ENCODE peak calls at places on chromosomes 6 and 20, in five cellular contexts. A, V, S, B and Z are unnamed samples.

GRCh38 chr20:57595041-57596030 is 24.9 kb downstream of the ZBP1 start:
- DNase-seq in A (no peak), V (no peak), S (no peak), B (no peak), Z (no peak)

GRCh38 chr6:36514554-36515456 is 32.5 kb downstream of the STK38 start:
- DNase-seq in A (peak), V (no peak), S (no peak), B (no peak), Z (no peak)

GRCh38 chr6:170230520-170231390 is 60.1 kb downstream of the DLL1 start:
- DNase-seq in A (no peak), V (no peak), S (no peak), B (no peak), Z (no peak)

GRCh38 chr6:34570066-34570833 is 14.1 kb upstream of the SPDEF start:
- DNase-seq in A (peak), V (no peak), S (no peak), B (no peak), Z (no peak)

GRCh38 chr20:21450572-21450971 is 53.2 kb upstream of the NKX2-4 start:
- DNase-seq in A (no peak), V (peak), S (no peak), B (no peak), Z (no peak)

GRCh38 chr6:80939480-80939879 is 813.0 kb downstream of the TENT5A start:
- DNase-seq in A (no peak), V (no peak), S (no peak), B (no peak), Z (no peak)

GRCh38 chr6:153568601-153569000 is 437.5 kb upstream of the RGS17 start:
- DNase-seq in A (no peak), V (peak), S (no peak), B (no peak), Z (no peak)

GRCh38 chr20:48875914-48876240 is 45.6 kb upstream of the ARFGEF2 start:
- DNase-seq in A (no peak), V (no peak), S (peak), B (no peak), Z (no peak)

GRCh38 chr6:108796875-108797274 is 51.3 kb upstream of the ARMC2 start:
- DNase-seq in A (no peak), V (no peak), S (no peak), B (no peak), Z (no peak)

GRCh38 chr20:13765868-13766416 is 18.8 kb downstream of the ESF1 start:
- DNase-seq in A (no peak), V (no peak), S (no peak), B (no peak), Z (no peak)

DNA sequence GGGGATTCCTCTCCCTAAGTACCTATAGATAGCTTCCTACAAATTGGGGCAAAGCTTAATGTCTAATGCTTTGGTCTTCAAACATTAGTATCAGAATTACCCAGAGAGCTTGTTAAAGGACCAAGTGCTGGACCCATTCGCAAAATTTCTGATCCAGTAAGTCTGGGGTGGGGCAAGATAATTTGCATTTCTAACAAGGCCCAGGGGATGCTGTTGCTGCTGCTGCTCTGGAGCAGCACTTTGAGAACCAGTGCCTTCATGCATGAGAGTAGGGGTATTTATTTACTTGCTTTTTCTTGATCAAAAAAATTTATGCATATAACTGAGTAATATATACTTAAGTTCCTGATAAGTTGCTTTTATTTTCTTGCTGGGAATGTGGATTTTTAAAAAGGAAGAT is 24.5 kb upstream of the COL19A1 start:
- DNase-seq in A (no peak), V (no peak), S (no peak), B (no peak), Z (no peak)
- H3K4me3 ChIP-seq in A (no peak), V (no peak), S (no peak), B (no peak), Z (no peak)

DNA sequence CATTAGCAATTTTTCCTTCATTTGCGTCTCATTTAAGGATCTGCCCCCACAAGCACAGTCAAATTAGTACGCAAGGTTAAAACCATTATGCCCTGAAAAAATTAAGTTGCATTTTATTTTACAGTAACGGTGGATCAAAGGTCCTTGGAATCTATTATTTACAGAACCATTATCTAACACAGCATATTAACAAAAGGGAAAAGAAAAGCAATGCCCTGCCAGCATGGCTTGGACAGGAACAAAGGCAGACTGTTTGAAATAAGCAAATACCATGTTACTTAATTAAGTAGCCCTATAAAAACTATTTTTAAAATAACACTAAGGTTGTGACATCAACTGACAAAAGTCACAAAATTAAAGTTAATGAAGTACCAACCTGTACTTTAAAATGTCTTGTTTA is 144.7 kb downstream of the PDSS2 start:
- DNase-seq in A (no peak), V (no peak), S (no peak), B (no peak), Z (no peak)
- H3K4me3 ChIP-seq in A (no peak), V (no peak), S (no peak), B (no peak), Z (no peak)

GRCh38 chr6:44072452-44072958 is 54.7 kb downstream of the MRPL14 start:
- DNase-seq in A (peak), V (no peak), S (no peak), B (no peak), Z (no peak)
- H3K4me3 ChIP-seq in A (no peak), V (no peak), S (peak), B (peak), Z (peak)

DNA sequence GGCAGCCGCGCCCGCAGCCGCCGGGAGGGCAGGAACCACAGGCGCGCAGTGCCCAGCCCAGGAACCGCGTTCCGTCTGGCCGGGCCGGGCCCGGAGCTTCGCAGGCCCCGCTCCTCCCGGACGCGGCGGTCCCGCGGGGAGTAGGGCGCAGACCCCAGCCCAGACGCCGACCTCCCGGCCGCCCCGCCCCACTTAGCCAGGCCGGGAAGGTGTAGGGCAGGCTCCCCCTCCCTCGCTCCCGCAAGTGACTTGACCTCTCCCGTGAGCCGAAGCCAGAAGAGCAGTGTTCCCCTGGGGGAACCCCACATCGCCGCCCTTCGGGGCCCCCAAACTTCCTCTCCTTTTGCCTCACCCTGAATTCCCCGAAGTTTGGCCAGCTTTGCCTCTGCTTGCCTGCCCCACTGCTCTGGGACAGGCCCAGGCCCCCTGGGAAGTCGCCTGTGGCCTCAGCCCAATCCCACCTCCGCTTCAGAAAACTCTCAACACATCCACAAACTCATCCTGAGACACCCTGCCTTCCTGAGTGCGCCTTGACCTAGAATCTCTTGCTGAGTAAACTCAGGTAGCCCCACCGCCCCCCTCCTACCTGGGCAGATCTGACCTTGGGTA is 490 bp upstream of the NOL4L start:
- DNase-seq in A (no peak), V (no peak), S (no peak), B (no peak), Z (no peak)
- H3K4me3 ChIP-seq in A (no peak), V (no peak), S (no peak), B (no peak), Z (no peak)

DNA sequence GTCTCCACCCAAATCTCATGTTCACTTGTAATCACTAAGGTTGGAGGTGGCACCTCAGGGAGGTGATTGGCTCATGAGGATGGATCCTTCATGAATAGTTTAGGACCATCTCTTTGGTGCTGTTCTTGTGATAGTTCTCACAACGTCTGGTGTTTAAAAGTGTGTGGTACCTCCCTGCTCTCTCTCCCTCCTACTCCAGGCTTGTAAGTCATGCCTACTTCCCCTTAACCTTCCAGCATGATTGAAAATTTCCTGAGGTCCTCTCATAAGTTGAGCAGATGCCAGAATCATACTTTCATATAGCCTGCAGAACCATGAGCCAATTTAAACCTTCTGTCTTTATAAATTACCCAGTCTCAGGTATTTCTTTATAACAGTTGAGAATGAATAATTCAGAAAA is 16.6 kb downstream of the HLA-A start:
- DNase-seq in A (no peak), V (no peak), S (no peak), B (no peak), Z (no peak)
- H3K4me3 ChIP-seq in A (no peak), V (no peak), S (no peak), B (no peak), Z (no peak)